ENCODE peak calls at places on chromosomes 12 and 14, in six cellular contexts. A is psoas muscle, Y is left ventricle myocardium inferior, P is IMR-90, F is dorsolateral prefrontal cortex, E is ovary. K is an unnamed sample.

GRCh38 chr14:101960225-101960624 is 4.1 kb upstream of the DYNC1H1 start:
- DNase-seq in A (no peak), Y (no peak), P (no peak), F (no peak), E (peak; percentile 30), K (no peak)

GRCh38 chr12:7324176-7324575 is 20.3 kb downstream of the ACSM4 start:
- DNase-seq in A (no peak), Y (no peak), P (no peak), F (no peak), E (no peak), K (no peak)

GRCh38 chr14:102196008-102196407 is 56.3 kb downstream of the WDR20 start:
- DNase-seq in A (no peak), Y (no peak), P (no peak), F (no peak), E (no peak), K (peak; percentile 14)

GRCh38 chr12:125122668-125123067 is 57.4 kb downstream of the AACS start:
- DNase-seq in A (no peak), Y (no peak), P (no peak), F (no peak), E (no peak), K (no peak)

GRCh38 chr12:94614288-94614721 is 36.1 kb downstream of the TMCC3 start:
- DNase-seq in A (no peak), Y (no peak), P (no peak), F (no peak), E (no peak), K (no peak)

GRCh38 chr14:74934476-74935339 is 11.6 kb upstream of the RPS6KL1 start:
- DNase-seq in A (no peak), Y (peak; percentile 58), P (no peak), F (no peak), E (peak; percentile 34), K (no peak)

GRCh38 chr14:79051009-79051710 is 881.0 kb downstream of the NRXN3 start:
- DNase-seq in A (no peak), Y (no peak), P (no peak), F (no peak), E (no peak), K (no peak)

GRCh38 chr12:66352197-66352596 is 49.9 kb downstream of the HELB start:
- DNase-seq in A (no peak), Y (peak; percentile 17), P (peak; percentile 34), F (peak; percentile 43), E (no peak), K (no peak)

GRCh38 chr14:58426819-58427288 is 477 bp downstream of the TIMM9 start:
- DNase-seq in A (peak; percentile 83), Y (peak; percentile 57), P (peak; percentile 65), F (peak; percentile 74), E (peak; percentile 79), K (peak; percentile 80)

GRCh38 chr14:68977741-68978549 is 1.2 kb downstream of the ACTN1 start:
- DNase-seq in A (peak; percentile 61), Y (peak; percentile 64), P (peak; percentile 95), F (no peak), E (peak; percentile 86), K (peak; percentile 95)

GRCh38 chr12:64680235-64680634 is 69.9 kb downstream of the RASSF3 start:
- DNase-seq in A (no peak), Y (no peak), P (no peak), F (no peak), E (no peak), K (no peak)

GRCh38 chr12:112792743-112793142 is 1.2 kb downstream of the RPH3A start:
- DNase-seq in A (no peak), Y (no peak), P (no peak), F (no peak), E (no peak), K (no peak)

GRCh38 chr12:118377005-118377890 is 893 bp downstream of the SUDS3 start:
- DNase-seq in A (no peak), Y (no peak), P (no peak), F (no peak), E (no peak), K (no peak)

GRCh38 chr14:103984196-103984595 is 41.9 kb upstream of the RD3L start:
- DNase-seq in A (no peak), Y (no peak), P (no peak), F (no peak), E (no peak), K (no peak)

GRCh38 chr12:87270894-87271293 is 758.3 kb downstream of the C12orf50 start:
- DNase-seq in A (no peak), Y (no peak), P (peak; percentile 68), F (no peak), E (no peak), K (no peak)

GRCh38 chr12:133081408-133081806 is 684 bp downstream of the ZNF140 start:
- DNase-seq in A (no peak), Y (no peak), P (no peak), F (no peak), E (peak; percentile 51), K (no peak)

GRCh38 chr14:38127784-38128183 is 79.9 kb upstream of the SSTR1 start:
- DNase-seq in A (no peak), Y (no peak), P (peak; percentile 47), F (no peak), E (no peak), K (no peak)

GRCh38 chr12:32917094-32917611 is 20.6 kb upstream of the PKP2 start:
- DNase-seq in A (no peak), Y (no peak), P (no peak), F (no peak), E (no peak), K (no peak)

GRCh38 chr12:49982246-49983229 is 9.8 kb downstream of the AQP6 start:
- DNase-seq in A (no peak), Y (no peak), P (peak; percentile 46), F (no peak), E (no peak), K (no peak)

GRCh38 chr12:49983892-49984291 is 11.1 kb downstream of the AQP6 start:
- DNase-seq in A (no peak), Y (no peak), P (peak; percentile 92), F (no peak), E (no peak), K (no peak)

GRCh38 chr12:49979791-49980190 is 7.0 kb downstream of the AQP6 start:
- DNase-seq in A (no peak), Y (no peak), P (no peak), F (no peak), E (no peak), K (no peak)

GRCh38 chr12:49979061-49979586 is 6.4 kb downstream of the AQP6 start:
- DNase-seq in A (peak; percentile 33), Y (no peak), P (no peak), F (peak; percentile 79), E (no peak), K (no peak)

DNA sequence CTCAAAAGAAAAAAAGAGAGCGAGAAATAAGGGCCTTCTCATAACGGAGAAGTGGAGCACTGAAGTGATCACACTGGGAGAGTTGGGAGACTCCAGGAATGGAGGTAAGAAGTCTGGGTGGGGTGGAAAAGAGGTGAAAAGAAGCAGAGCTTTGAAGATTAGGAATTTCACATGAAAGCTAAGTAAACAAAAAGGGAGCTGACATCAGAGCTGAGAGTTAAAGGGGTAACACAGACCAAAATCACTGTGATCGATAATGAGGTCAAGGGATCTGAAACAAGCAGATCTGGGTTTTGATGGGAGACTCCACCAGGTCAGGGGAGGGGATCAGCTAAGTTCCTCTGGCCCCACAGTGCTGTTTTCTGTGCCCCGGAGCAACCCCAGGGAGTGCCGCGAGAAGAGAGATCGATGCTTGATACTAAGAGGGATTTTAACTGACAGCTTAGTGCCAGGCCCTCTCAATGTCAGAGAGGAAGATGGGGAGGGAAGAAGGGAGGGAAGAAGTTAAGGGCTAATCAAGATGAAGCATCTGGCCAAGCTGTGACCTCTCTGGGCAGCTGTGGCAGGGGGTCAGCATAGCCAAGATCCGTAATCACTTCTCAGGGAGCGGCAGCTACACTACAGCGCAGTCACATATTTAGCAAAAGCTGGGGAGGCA is 7.9 kb downstream of the AQP6 start:
- DNase-seq in A (peak; percentile 21), Y (no peak), P (no peak), F (no peak), E (no peak), K (no peak)
- H3K27ac ChIP-seq in A (no peak overlapping the region), Y (no peak overlapping the region), P (no peak overlapping the region), F (no peak overlapping the region), E (no peak overlapping the region), K (no peak overlapping the region)

GRCh38 chr14:20469890-20470858 is 968 bp downstream of the PNP start:
- DNase-seq in A (no peak), Y (no peak), P (peak; percentile 57), F (peak; percentile 16), E (no peak), K (peak; percentile 73)
- H3K27ac ChIP-seq in A (peak overlapping the region; percentile 75), Y (peak overlapping the region; percentile 92), P (peak overlapping the region; percentile 58), F (no peak overlapping the region), E (no peak overlapping the region), K (peak overlapping the region; percentile 89)

GRCh38 chr14:67480011-67480410 is 8.5 kb downstream of the TMEM229B start:
- DNase-seq in A (no peak), Y (no peak), P (no peak), F (no peak), E (no peak), K (no peak)
- H3K27ac ChIP-seq in A (no peak overlapping the region), Y (no peak overlapping the region), P (no peak overlapping the region), F (no peak overlapping the region), E (no peak overlapping the region), K (no peak overlapping the region)

DNA sequence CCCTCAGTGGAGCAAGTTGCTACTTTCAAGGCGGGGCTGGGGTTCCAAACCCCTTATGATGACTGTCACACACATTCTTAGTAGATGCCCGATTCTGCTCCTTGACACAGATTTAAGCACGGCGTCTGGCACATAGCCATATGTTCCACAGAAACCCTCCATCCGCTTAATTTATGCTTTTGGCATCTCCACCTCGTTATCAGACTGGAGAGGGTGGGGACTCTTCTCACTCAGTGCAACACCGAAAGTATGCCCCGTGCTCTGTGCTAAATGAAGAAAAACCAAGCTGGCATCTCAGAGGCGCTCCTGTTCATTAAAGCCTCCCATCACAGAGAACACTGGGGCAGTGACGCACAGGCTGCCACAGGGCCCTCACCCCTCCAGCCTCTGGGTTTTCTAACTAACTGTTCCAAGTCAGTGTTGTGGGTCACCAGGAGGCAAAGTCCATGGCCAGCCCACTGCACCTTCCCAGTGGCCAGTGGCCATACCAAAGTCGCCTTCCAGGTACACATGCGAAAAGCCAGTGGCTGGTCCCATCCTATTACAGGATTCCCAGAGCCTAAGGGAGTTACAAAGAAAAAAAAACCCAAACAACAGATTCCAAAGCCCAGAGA is 27.3 kb downstream of the CCDC88C start:
- DNase-seq in A (no peak), Y (no peak), P (no peak), F (no peak), E (no peak), K (no peak)
- H3K27ac ChIP-seq in A (no peak overlapping the region), Y (no peak overlapping the region), P (no peak overlapping the region), F (no peak overlapping the region), E (no peak overlapping the region), K (no peak overlapping the region)

GRCh38 chr12:14260011-14260993 is 105.2 kb upstream of the ATF7IP start:
- DNase-seq in A (peak; percentile 94), Y (peak; percentile 91), P (peak; percentile 93), F (peak; percentile 83), E (peak; percentile 89), K (peak; percentile 96)
- H3K27ac ChIP-seq in A (peak overlapping the region; percentile 76), Y (peak overlapping the region; percentile 91), P (peak overlapping the region; percentile 84), F (peak overlapping the region; percentile 94), E (peak overlapping the region; percentile 24), K (peak overlapping the region; percentile 91)

K was measured in sigmoid colon.